ENCODE peak calls at places on chromosomes 4 and X, in four cellular contexts. B is mesendoderm, W is H1, M is neuronal stem cell. D is an unnamed sample.

GRCh38 chrX:78997870-78998558 is 52.8 kb downstream of the P2RY10 start:
- DNase-seq in B (no peak), W (no peak), M (no peak), D (no peak)

GRCh38 chr4:152605031-152605430 is 69.1 kb upstream of the FBXW7 start:
- DNase-seq in B (peak), W (no peak), M (no peak), D (peak)

GRCh38 chrX:49930046-49930445 is 7.7 kb downstream of the CLCN5 start:
- DNase-seq in B (no peak), W (no peak), M (no peak), D (no peak)

GRCh38 chrX:23822397-23822796 is 39.4 kb downstream of the SAT1 start:
- DNase-seq in B (no peak), W (no peak), M (no peak), D (no peak)

GRCh38 chrX:116204947-116205346 is 34.4 kb downstream of the AGTR2 start:
- DNase-seq in B (peak), W (no peak), M (peak), D (no peak)

GRCh38 chr4:144906181-144906895 is 191.7 kb downstream of the ANAPC10 start:
- DNase-seq in B (no peak), W (no peak), M (no peak), D (no peak)

GRCh38 chr4:99157478-99157935 is 13.4 kb upstream of the ADH4 start:
- DNase-seq in B (no peak), W (no peak), M (no peak), D (no peak)

GRCh38 chrX:27633328-27633727 is 43.2 kb downstream of the DCAF8L2 start:
- DNase-seq in B (no peak), W (no peak), M (no peak), D (no peak)

GRCh38 chr4:94642561-94642866 is 115.2 kb upstream of the BMPR1B start:
- DNase-seq in B (no peak), W (no peak), M (no peak), D (no peak)

GRCh38 chr4:153418581-153418980 is 47.6 kb upstream of the TMEM131L start:
- DNase-seq in B (peak), W (peak), M (no peak), D (peak)

GRCh38 chr4:105015750-105016149 is 130.9 kb upstream of the TET2 start:
- DNase-seq in B (no peak), W (no peak), M (no peak), D (no peak)

GRCh38 chr4:104732766-104733165 is 238.1 kb upstream of the CXXC4 start:
- DNase-seq in B (no peak), W (no peak), M (no peak), D (no peak)

GRCh38 chr4:139403457-139403856 is 50.5 kb upstream of the RAB33B start:
- DNase-seq in B (peak), W (no peak), M (no peak), D (no peak)

GRCh38 chrX:10156199-10157031 is at the start of gene CLCN4:
- DNase-seq in B (peak), W (peak), M (peak), D (peak)

GRCh38 chr4:184310171-184310567 is 92.5 kb upstream of the ENPP6 start:
- DNase-seq in B (peak), W (peak), M (no peak), D (peak)

GRCh38 chrX:46587753-46588171 is 14.2 kb downstream of the CHST7 start:
- DNase-seq in B (peak), W (no peak), M (no peak), D (no peak)

GRCh38 chrX:21004835-21005234 is 369.4 kb upstream of the CNKSR2 start:
- DNase-seq in B (no peak), W (no peak), M (no peak), D (no peak)

GRCh38 chr4:97395980-97396562 is 747.2 kb downstream of the STPG2 start:
- DNase-seq in B (no peak), W (no peak), M (no peak), D (no peak)

GRCh38 chr4:5142726-5143125 is 91.4 kb downstream of the STK32B start:
- DNase-seq in B (peak), W (peak), M (peak), D (peak)

GRCh38 chr4:72326692-72327632 is 242.1 kb downstream of the ADAMTS3 start:
- DNase-seq in B (peak), W (no peak), M (no peak), D (no peak)

GRCh38 chr4:170025523-170026252 is 507 bp downstream of the MFAP3L start:
- DNase-seq in B (peak), W (peak), M (peak), D (no peak)

GRCh38 chr4:97153042-97153441 is 990.2 kb downstream of the STPG2 start:
- DNase-seq in B (peak), W (no peak), M (no peak), D (no peak)

GRCh38 chrX:96474357-96475125 is 210.1 kb upstream of the DIAPH2 start:
- DNase-seq in B (no peak), W (no peak), M (no peak), D (no peak)

GRCh38 chr4:155353923-155354540 is 22.7 kb downstream of the MAP9 start:
- DNase-seq in B (peak), W (peak), M (peak), D (peak)

GRCh38 chr4:72290737-72291136 is 258.9 kb downstream of the NPFFR2 start:
- DNase-seq in B (no peak), W (no peak), M (no peak), D (no peak)

GRCh38 chr4:147354271-147354670 is 126.6 kb upstream of the EDNRA start:
- DNase-seq in B (no peak), W (no peak), M (no peak), D (no peak)
- H2BK120ac ChIP-seq in B (no peak), W (no peak), M (no peak), D (no peak)

GRCh38 chr4:74534936-74535335 is 90.0 kb downstream of the AREG start:
- DNase-seq in B (peak), W (no peak), M (no peak), D (no peak)
- H2BK120ac ChIP-seq in B (no peak), W (no peak), M (no peak), D (no peak)

GRCh38 chrX:12979011-12979629 is 4.2 kb downstream of the TMSB4X start:
- DNase-seq in B (peak), W (no peak), M (no peak), D (no peak)
- H2BK120ac ChIP-seq in B (no peak), W (no peak), M (no peak), D (no peak)

DNA sequence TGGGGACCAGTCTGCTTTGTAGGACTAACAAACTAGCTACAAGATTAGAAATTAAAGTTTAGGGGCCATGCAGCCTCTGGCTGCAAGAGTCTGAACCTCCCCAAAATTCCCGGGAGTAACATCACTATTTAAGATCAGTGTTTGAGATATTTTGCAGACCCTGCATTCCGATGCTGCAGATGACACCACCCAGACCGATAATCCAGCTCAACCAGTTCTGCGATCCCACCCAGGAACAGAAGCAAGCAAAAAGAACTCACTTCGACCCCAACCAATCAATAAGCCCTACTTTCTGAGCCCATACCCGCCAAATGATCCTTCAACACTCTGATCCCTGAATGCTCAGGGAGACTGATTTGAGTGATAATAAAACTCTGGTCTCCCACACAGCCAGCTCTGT is 877.8 kb downstream of the FAT4 start:
- DNase-seq in B (peak), W (no peak), M (no peak), D (no peak)
- H2BK120ac ChIP-seq in B (no peak), W (no peak), M (no peak), D (no peak)

GRCh38 chrX:112644713-112645112 is 35.0 kb downstream of the LHFPL1 start:
- DNase-seq in B (no peak), W (no peak), M (no peak), D (no peak)
- H2BK120ac ChIP-seq in B (no peak), W (no peak), M (no peak), D (no peak)

GRCh38 chr4:76616526-76616925 is 181.5 kb downstream of the SHROOM3 start:
- DNase-seq in B (no peak), W (no peak), M (no peak), D (no peak)

GRCh38 chr4:76615999-76616398 is 181.0 kb downstream of the SHROOM3 start:
- DNase-seq in B (no peak), W (no peak), M (no peak), D (no peak)

GRCh38 chr4:76611164-76611563 is 176.1 kb downstream of the SHROOM3 start:
- DNase-seq in B (peak), W (no peak), M (no peak), D (no peak)

GRCh38 chr4:76611611-76612010 is 176.6 kb downstream of the SHROOM3 start:
- DNase-seq in B (no peak), W (no peak), M (no peak), D (no peak)

DNA sequence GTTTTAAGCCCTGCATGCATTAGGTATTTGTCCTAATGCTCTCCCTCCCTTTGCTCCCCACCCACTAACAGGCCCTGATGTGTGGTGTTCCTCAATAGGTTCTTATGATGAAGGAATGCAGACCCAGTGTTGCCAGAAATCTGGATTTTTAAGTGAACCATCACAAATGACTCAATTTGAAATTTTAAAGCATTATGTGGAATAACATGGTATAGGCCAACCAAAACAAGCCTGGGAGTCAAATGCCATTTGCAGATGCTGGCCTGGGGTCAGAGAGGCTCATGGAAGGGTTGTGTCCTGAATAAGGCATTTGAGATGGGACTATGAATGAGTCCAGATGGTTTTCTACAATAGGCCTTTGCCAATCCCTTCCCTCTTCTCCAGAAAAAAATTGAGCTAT is 179.6 kb downstream of the SHROOM3 start:
- DNase-seq in B (no peak), W (no peak), M (no peak), D (no peak)
- H2BK120ac ChIP-seq in B (no peak), W (no peak), M (no peak), D (no peak)

GRCh38 chr4:109735566-109736454 is 5.9 kb upstream of the PLA2G12A start:
- DNase-seq in B (no peak), W (no peak), M (no peak), D (no peak)
- H2BK120ac ChIP-seq in B (no peak), W (no peak), M (no peak), D (no peak)

D was measured in H9.